ENCODE peak calls at places on chromosomes 13 and 19, in eight cellular contexts. A is AG04450, F is cardiac muscle cell, Y is body of pancreas, S is psoas muscle, D is A673, U is IMR-90, I is lung. T is an unnamed sample. For H3K27me3 and H3K9me3, the result is how much of the 10 kb centered on the place peaks cover.

GRCh38 chr19:23823952-23824389 is 65.3 kb upstream of the ZNF681 start:
- DNase-seq in D (peak), F (peak), A (no peak), U (no peak), I (no peak), S (no peak), Y (no peak), T (no peak)

GRCh38 chr19:53308339-53308811 is 25.2 kb upstream of the ZNF845 start:
- DNase-seq in S (no peak), D (peak), I (no peak), U (no peak), F (peak), Y (peak), A (no peak), T (no peak)

GRCh38 chr19:38683393-38684077 is 36.1 kb downstream of the ACTN4 start:
- DNase-seq in S (peak), U (peak), D (peak), Y (peak), A (no peak), I (peak), F (peak), T (peak)

GRCh38 chr13:110779046-110779445 is 65.5 kb downstream of the ING1 start:
- DNase-seq in Y (no peak), D (peak), I (no peak), A (no peak), F (no peak), S (no peak), U (no peak), T (no peak)

GRCh38 chr19:35587326-35587725 is 1.4 kb downstream of the PMIS2 start:
- DNase-seq in D (no peak), S (no peak), F (no peak), Y (no peak), A (no peak), U (no peak), I (no peak), T (no peak)

GRCh38 chr13:88281846-88282245 is 610.7 kb downstream of the SLITRK5 start:
- DNase-seq in A (no peak), Y (no peak), D (no peak), I (no peak), F (no peak), U (no peak), S (no peak), T (peak)

GRCh38 chr13:52399037-52399436 is 6.9 kb downstream of the THSD1 start:
- DNase-seq in U (no peak), D (no peak), S (no peak), Y (no peak), I (no peak), F (no peak), A (no peak), T (no peak)

GRCh38 chr13:27183561-27184147 is 12.0 kb upstream of the USP12 start:
- DNase-seq in A (no peak), F (no peak), U (peak), S (no peak), Y (peak), I (no peak), D (no peak), T (no peak)

GRCh38 chr13:73714522-73714921 is 419.7 kb downstream of the KLF12 start:
- DNase-seq in I (no peak), D (no peak), A (no peak), F (no peak), S (no peak), Y (no peak), U (no peak), T (no peak)

GRCh38 chr19:48686103-48686502 is 9.7 kb upstream of the FUT2 start:
- DNase-seq in S (no peak), I (no peak), Y (no peak), D (no peak), U (no peak), F (no peak), A (no peak), T (no peak)

GRCh38 chr13:114043421-114044053 is 69.7 kb upstream of the C13orf46 start:
- DNase-seq in D (peak), I (no peak), U (peak), F (no peak), S (peak), Y (no peak), A (peak), T (peak)

GRCh38 chr13:21063031-21063430 is 1.6 kb upstream of the LATS2 start:
- DNase-seq in D (no peak), S (no peak), F (no peak), U (no peak), A (no peak), Y (no peak), I (no peak), T (no peak)

GRCh38 chr19:47109541-47110375 is 3.8 kb downstream of the ZC3H4 start:
- DNase-seq in F (no peak), D (peak), U (peak), I (no peak), S (no peak), Y (no peak), A (no peak), T (peak)

GRCh38 chr19:11321206-11322126 is 18.0 kb downstream of the RAB3D start:
- DNase-seq in F (no peak), S (no peak), Y (no peak), U (no peak), I (no peak), A (no peak), D (no peak), T (no peak)

GRCh38 chr19:57633832-57634131 is 814 bp downstream of the ZNF211 start:
- DNase-seq in D (no peak), S (no peak), U (no peak), Y (no peak), A (no peak), I (no peak), F (no peak), T (no peak)

GRCh38 chr19:54390942-54391577 is 24.2 kb upstream of the TTYH1 start:
- DNase-seq in Y (peak), A (peak), S (no peak), U (peak), F (peak), D (peak), I (no peak), T (peak)

GRCh38 chr13:29575098-29575497 is 20.4 kb downstream of the SLC7A1 start:
- DNase-seq in F (no peak), Y (no peak), U (no peak), A (no peak), I (no peak), D (no peak), S (no peak), T (no peak)

GRCh38 chr13:29571876-29572570 is 23.5 kb downstream of the SLC7A1 start:
- DNase-seq in A (no peak), D (no peak), U (no peak), I (no peak), F (no peak), S (no peak), Y (no peak), T (no peak)

GRCh38 chr13:29572575-29572974 is 22.9 kb downstream of the SLC7A1 start:
- DNase-seq in S (no peak), D (no peak), U (no peak), F (no peak), Y (no peak), A (no peak), I (no peak), T (no peak)

GRCh38 chr13:29570058-29570654 is 25.3 kb downstream of the SLC7A1 start:
- DNase-seq in F (no peak), A (no peak), Y (no peak), D (no peak), S (no peak), I (no peak), U (no peak), T (no peak)

DNA sequence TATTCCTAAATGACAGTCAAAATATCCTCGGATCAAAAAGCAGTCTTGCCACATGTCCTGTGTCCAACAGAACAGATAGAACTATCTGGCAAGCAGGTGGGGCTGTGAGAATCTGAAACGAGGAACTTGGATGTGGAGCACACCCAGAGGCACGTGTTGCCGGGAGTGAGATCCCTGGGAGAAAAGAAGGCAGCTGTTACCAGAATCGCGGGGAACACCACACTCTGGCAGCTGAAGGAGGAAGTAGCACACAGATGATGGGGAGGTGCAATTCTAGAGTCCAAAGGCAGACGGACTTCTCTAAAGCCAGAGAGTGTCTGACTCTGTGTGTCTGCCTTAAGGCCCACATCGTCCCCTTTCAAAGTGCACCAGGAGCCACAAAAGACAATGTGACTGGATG is 22.3 kb downstream of the SLC7A1 start:
- DNase-seq in F (no peak), I (no peak), Y (peak), S (no peak), D (no peak), A (no peak), U (peak), T (no peak)
- H3K4me3 ChIP-seq in F (no peak), I (no peak), Y (no peak), S (no peak), D (no peak), A (no peak), U (no peak), T (no peak)

GRCh38 chr19:40580619-40581018 is 3.9 kb downstream of the SHKBP1 start:
- DNase-seq in D (no peak), F (no peak), U (no peak), S (no peak), A (no peak), Y (no peak), I (no peak), T (no peak)
- H3K27me3 ChIP-seq in D (under half), F (under half), U (under half), S (under half), A (under half), Y (under half), I (under half), T (under half)

DNA sequence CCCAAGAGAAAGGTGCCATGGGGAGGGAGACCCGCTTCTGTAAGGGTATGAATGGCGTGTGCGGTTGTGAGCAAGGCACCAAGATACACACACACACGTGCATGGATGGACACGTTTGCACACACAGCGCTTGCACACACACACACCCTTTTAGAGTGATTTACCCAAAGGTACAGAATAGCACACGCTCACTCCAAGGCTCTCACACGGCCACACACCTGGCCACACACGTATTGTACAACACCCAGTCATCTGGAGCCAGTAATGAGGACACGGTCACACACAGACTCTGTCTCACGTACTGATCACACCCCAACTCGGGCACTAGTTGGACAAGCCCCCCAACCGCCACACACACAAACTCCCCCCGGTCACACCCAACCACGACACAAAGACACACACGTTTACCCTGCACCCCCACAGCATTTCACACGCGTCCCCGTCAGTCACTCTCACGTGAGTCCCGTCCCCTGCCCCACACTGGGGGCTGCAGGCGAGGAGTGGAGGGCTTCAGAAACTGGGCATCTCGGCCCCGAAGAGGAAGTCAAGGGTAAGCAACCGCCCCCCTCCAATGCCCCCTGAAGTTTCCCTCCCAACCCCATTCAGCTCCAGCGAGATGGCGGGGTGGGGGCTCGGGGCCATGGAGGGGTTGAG is 779 bp downstream of the OLFM2 start:
- DNase-seq in Y (peak), A (no peak), U (no peak), D (no peak), S (no peak), F (no peak), I (no peak), T (no peak)
- H3K9me3 ChIP-seq in Y (under half), A (under half), U (under half), D (under half), S (under half), F (under half), I (under half), T (under half)

GRCh38 chr13:41459754-41460111 is 2.4 kb downstream of the RGCC start:
- DNase-seq in A (no peak), S (no peak), D (no peak), F (no peak), U (no peak), I (no peak), Y (no peak), T (no peak)
- H3K4me3 ChIP-seq in A (peak), S (peak), D (no peak), F (no peak), U (peak), I (peak), Y (no peak), T (no peak)

DNA sequence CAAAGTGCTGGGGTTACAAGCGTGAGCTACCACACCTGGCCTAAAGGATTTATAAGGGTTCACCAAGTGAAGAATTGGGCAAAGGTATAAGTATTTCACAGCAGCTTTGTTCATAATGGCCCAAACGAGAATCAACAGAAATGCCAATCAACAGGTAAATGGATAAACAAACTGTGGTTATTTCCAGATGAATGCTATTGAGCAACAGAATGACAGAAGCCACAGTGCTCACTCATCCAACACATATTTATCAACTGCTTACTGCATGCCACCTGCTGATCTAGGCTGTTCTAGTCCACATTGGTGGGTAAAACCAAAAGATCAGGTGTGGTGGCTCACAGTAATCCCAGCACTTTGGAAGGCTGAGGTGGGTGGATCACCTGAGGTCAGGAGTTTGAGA is 27.7 kb downstream of the CACNA1A start:
- DNase-seq in S (no peak), U (no peak), D (no peak), Y (no peak), F (no peak), I (no peak), A (no peak), T (no peak)
- H3K27me3 ChIP-seq in S (under half), U (under half), D (under half), Y (under half), F (under half), I (under half), A (under half), T (half or more)

GRCh38 chr19:1488282-1488601 is 1.9 kb downstream of the PCSK4 start:
- DNase-seq in F (no peak), S (no peak), Y (no peak), D (no peak), A (no peak), U (no peak), I (no peak), T (no peak)
- H3K9me3 ChIP-seq in F (under half), S (under half), Y (under half), D (under half), A (under half), U (under half), I (under half), T (under half)

GRCh38 chr13:44574466-44574855 is 1.7 kb downstream of the TSC22D1 start:
- DNase-seq in Y (no peak), A (no peak), U (peak), I (no peak), F (no peak), S (no peak), D (no peak), T (no peak)

GRCh38 chr13:44573790-44574465 is 2.2 kb downstream of the TSC22D1 start:
- DNase-seq in I (no peak), A (no peak), D (peak), S (no peak), U (peak), F (peak), Y (peak), T (peak)

GRCh38 chr13:44575741-44576395 is at the start of gene TSC22D1:
- DNase-seq in S (peak), I (peak), F (peak), Y (peak), U (peak), A (no peak), D (peak), T (peak)

GRCh38 chr13:44576396-44577235 is 486 bp upstream of the TSC22D1 start:
- DNase-seq in F (peak), Y (peak), I (no peak), S (peak), D (peak), A (no peak), U (no peak), T (peak)

DNA sequence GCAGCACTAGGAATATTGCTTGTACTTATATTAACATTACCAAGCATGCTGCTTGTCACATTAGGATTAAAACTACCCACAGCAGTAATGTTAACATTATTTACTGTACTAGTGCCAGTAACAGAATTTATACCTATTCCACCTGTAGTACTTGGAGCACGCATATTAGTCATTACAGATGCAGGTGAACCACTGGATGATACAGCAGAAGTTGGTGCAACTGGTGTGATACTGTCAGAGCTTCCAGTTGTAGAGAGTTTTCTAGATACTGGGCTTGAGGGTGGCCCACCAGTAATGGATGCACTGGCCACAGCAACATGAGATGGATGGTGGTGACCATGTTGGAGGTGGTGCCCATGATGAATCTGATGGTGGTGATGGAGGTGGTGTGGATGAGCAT is 1.1 kb downstream of the TSC22D1 start:
- DNase-seq in Y (no peak), S (no peak), U (no peak), A (no peak), F (no peak), D (no peak), I (no peak), T (no peak)
- H3K4me3 ChIP-seq in Y (no peak), S (peak), U (peak), A (peak), F (peak), D (peak), I (peak), T (peak)

GRCh38 chr19:10228393-10228792 is 2.7 kb downstream of the S1PR2 start:
- DNase-seq in F (no peak), U (no peak), S (no peak), Y (no peak), D (no peak), I (no peak), A (no peak), T (no peak)
- H3K27me3 ChIP-seq in F (under half), U (under half), S (under half), Y (under half), D (under half), I (under half), A (under half), T (under half)

T was measured in MG63.